ENCODE peak calls at places on chromosomes 4 and X, in seven cellular contexts. D is A549, A is cardiac muscle cell, O is AG04449, S is fibroblast of the aortic adventitia, I is fibroblast of villous mesenchyme, W is right lobe of liver. T is an unnamed sample.
A peak's percentile ranks its signal among the peaks of the same experiment; 100 is the strongest.

GRCh38 chr4:169634975-169635374 is 14.6 kb downstream of the CLCN3 start:
- DNase-seq in D (no peak), I (peak; percentile 74), A (no peak), W (no peak), S (no peak), O (no peak), T (no peak)

GRCh38 chr4:182179105-182179504 is 64.1 kb upstream of the TENM3 start:
- DNase-seq in O (no peak), S (peak; percentile 42), A (no peak), W (no peak), D (no peak), I (peak; percentile 43), T (peak; percentile 88)

GRCh38 chr4:76811604-76812412 is 86.1 kb downstream of the SOWAHB start:
- DNase-seq in D (no peak), O (peak; percentile 75), S (peak; percentile 26), A (no peak), W (no peak), I (peak; percentile 68), T (peak; percentile 69)

GRCh38 chr4:173051697-173052096 is 116.9 kb upstream of the GALNT7 start:
- DNase-seq in W (no peak), D (no peak), S (peak; percentile 28), I (no peak), A (no peak), O (no peak), T (no peak)

GRCh38 chr4:25908491-25908901 is 5.5 kb upstream of the SMIM20 start:
- DNase-seq in D (peak; percentile 54), A (no peak), O (peak; percentile 87), S (peak; percentile 89), W (no peak), I (peak; percentile 92), T (peak; percentile 91)

GRCh38 chr4:98601719-98602118 is 56.7 kb downstream of the TSPAN5 start:
- DNase-seq in A (no peak), D (no peak), I (peak; percentile 32), W (no peak), S (no peak), O (no peak), T (peak; percentile 66)

GRCh38 chrX:363621-364375 is 22.9 kb downstream of the PPP2R3B start:
- DNase-seq in D (no peak), A (no peak), S (no peak), W (no peak), O (no peak), I (no peak), T (no peak)

GRCh38 chrX:43836435-43837184 is 45.6 kb downstream of the MAOB start:
- DNase-seq in S (peak; percentile 52), D (peak; percentile 18), O (no peak), W (no peak), I (peak; percentile 26), A (peak; percentile 26), T (peak; percentile 37)

GRCh38 chr4:104967034-104967401 is 179.7 kb upstream of the TET2 start:
- DNase-seq in W (no peak), I (no peak), A (no peak), D (no peak), O (no peak), S (no peak), T (no peak)

GRCh38 chr4:8378101-8378724 is 62.3 kb downstream of the ACOX3 start:
- DNase-seq in I (no peak), S (no peak), W (no peak), D (no peak), O (no peak), A (no peak), T (no peak)

GRCh38 chr4:76208005-76208765 is 5.4 kb downstream of the SCARB2 start:
- DNase-seq in I (peak; percentile 97), D (no peak), W (peak; percentile 89), A (no peak), S (peak; percentile 88), O (no peak), T (peak; percentile 95)

GRCh38 chr4:56619160-56619559 is 61.9 kb downstream of the HOPX start:
- DNase-seq in O (no peak), S (peak; percentile 9), D (no peak), I (peak; percentile 32), W (no peak), A (peak; percentile 31), T (peak; percentile 73)

GRCh38 chr4:16289872-16290554 is 63.7 kb upstream of the TAPT1 start:
- DNase-seq in S (peak; percentile 72), I (peak; percentile 42), D (peak; percentile 9), A (peak; percentile 44), W (no peak), O (peak; percentile 12), T (peak; percentile 62)

GRCh38 chr4:52836653-52837052 is 25.5 kb upstream of the RASL11B start:
- DNase-seq in O (no peak), A (no peak), S (no peak), I (peak; percentile 28), D (no peak), W (no peak), T (peak; percentile 35)

GRCh38 chr4:54093609-54094240 is 6.2 kb upstream of the GSX2 start:
- DNase-seq in I (no peak), A (no peak), O (no peak), D (no peak), S (no peak), W (no peak), T (no peak)

GRCh38 chrX:72121381-72121780 is 10.3 kb downstream of the RTL5 start:
- DNase-seq in D (no peak), O (peak; percentile 33), A (no peak), W (no peak), S (peak; percentile 75), I (peak; percentile 72), T (peak; percentile 71)

GRCh38 chr4:110849461-110849860 is 226.6 kb upstream of the PITX2 start:
- DNase-seq in S (no peak), W (no peak), I (no peak), D (no peak), A (no peak), O (no peak), T (no peak)

GRCh38 chrX:100647095-100647494 is 3.1 kb downstream of the SRPX2 start:
- DNase-seq in S (peak; percentile 36), W (no peak), A (no peak), I (peak; percentile 88), O (no peak), D (no peak), T (peak; percentile 76)

GRCh38 chrX:100643943-100644587 is at the start of gene SRPX2:
- DNase-seq in S (peak; percentile 90), I (peak; percentile 93), O (peak; percentile 73), D (peak; percentile 51), W (no peak), A (no peak), T (peak; percentile 90)

GRCh38 chrX:100645106-100645505 is 1.1 kb downstream of the SRPX2 start:
- DNase-seq in O (no peak), D (no peak), A (no peak), S (no peak), I (no peak), W (no peak), T (no peak)

GRCh38 chrX:100642296-100642695 is 1.7 kb upstream of the SRPX2 start:
- DNase-seq in W (no peak), O (no peak), D (no peak), I (no peak), A (no peak), S (no peak), T (no peak)

GRCh38 chrX:100643212-100643611 is 787 bp upstream of the SRPX2 start:
- DNase-seq in W (no peak), D (no peak), I (no peak), O (no peak), S (no peak), A (no peak), T (no peak)
- H3K4me3 ChIP-seq in W (no peak overlapping the region), D (no peak overlapping the region), I (no peak overlapping the region), O (no peak overlapping the region), S (no peak overlapping the region), A (no peak overlapping the region), T (no peak overlapping the region)

DNA sequence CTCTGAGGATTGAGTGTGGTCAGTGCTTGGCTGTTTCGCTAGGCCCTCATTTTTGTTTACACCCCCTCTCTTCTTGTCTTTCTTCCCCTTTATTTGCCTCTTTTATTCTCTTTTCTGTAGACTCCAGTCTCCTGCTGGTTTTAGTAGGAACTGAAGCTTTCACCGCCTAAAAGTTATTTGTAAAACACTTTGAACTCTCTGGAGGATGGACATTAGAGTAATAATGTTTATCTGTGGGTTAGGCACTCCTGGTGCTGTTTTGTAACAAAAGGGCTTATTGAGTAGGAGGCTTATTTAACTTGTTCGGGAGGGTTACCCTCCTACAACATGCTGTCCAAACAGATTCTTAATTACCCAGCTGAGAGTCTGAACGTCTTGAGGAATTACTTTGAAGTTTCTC is 1.6 kb upstream of the ARHGAP10 start:
- DNase-seq in I (peak; percentile 36), W (no peak), S (no peak), O (no peak), A (no peak), D (no peak), T (peak; percentile 61)
- TF ChIP-seq CTCF in I (no peak), W (no peak), S (peak; percentile 13), O (no peak), A (no peak), D (no peak), T (peak; percentile 45)

GRCh38 chr4:2588259-2588658 is 51.8 kb downstream of the FAM193A start:
- DNase-seq in D (no peak), O (no peak), I (no peak), S (no peak), A (no peak), W (no peak), T (no peak)

GRCh38 chr4:2587215-2587823 is 50.9 kb downstream of the FAM193A start:
- DNase-seq in D (no peak), S (peak; percentile 37), W (no peak), I (no peak), A (no peak), O (no peak), T (no peak)

GRCh38 chr4:2592572-2592971 is 56.1 kb downstream of the FAM193A start:
- DNase-seq in A (peak; percentile 16), D (no peak), S (no peak), W (no peak), O (no peak), I (no peak), T (no peak)

GRCh38 chr4:2593003-2593402 is 56.6 kb downstream of the FAM193A start:
- DNase-seq in D (no peak), S (no peak), A (no peak), O (no peak), I (no peak), W (no peak), T (no peak)

DNA sequence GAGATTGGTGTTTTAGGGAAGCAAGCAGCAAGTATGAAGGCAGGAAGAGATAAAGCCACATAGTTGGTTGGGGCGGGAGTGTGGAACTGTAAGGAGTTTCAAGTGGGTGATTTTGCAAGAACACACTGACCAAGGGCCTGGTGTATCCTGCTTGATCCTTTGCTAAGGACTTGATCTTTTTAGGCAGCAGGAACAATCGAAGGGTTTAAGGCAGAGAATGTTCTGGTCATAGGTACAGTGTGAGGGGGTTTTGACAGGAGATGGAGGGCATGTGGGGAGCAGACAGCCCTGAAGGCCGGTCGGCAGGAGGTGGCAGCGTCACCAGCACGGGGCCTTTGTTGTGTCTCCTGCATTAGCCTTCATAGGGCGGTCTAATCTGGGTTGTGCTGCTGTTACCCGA is 54.7 kb downstream of the FAM193A start:
- DNase-seq in W (no peak), I (peak; percentile 78), O (no peak), S (peak; percentile 68), D (no peak), A (peak; percentile 65), T (peak; percentile 72)
- H3K4me3 ChIP-seq in W (no peak overlapping the region), I (no peak overlapping the region), O (no peak overlapping the region), S (no peak overlapping the region), D (no peak overlapping the region), A (no peak overlapping the region), T (no peak overlapping the region)

DNA sequence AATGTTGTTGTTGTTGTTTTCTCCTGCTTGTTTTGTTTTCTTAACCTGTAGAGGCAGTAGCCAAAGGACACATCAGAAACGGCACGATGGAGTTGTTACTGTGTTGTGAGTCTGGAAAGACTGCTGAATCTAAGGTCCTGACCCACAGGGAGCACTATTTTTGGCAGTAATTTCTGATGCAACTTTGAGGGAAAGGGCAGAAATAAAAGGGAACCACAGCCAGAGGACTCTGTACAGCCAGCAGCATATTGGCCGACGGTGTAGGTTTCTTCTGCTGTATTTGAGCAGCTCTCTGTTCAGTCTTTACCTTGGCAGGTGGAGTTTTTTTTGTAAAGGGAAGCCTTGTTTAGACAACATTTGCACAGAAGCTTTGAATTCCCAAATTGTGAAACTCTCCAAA is 203.0 kb upstream of the GPR101 start:
- DNase-seq in O (no peak), D (no peak), A (no peak), S (no peak), I (no peak), W (no peak), T (no peak)
- TF ChIP-seq CTCF in O (no peak), D (no peak), A (no peak), S (no peak), I (no peak), W (no peak), T (no peak)